ENCODE peak calls at places on chromosomes 2 and 18, in five cellular contexts. N, C, L, J and B are unnamed samples.

GRCh38 chr2:74250189-74250631 is 51.8 kb downstream of the MTHFD2 start:
- DNase-seq in N (peak), C (peak), L (peak), J (no peak), B (peak)

GRCh38 chr18:63162271-63163014 is 157.1 kb downstream of the BCL2 start:
- DNase-seq in N (no peak), C (no peak), L (no peak), J (no peak), B (no peak)

GRCh38 chr18:9150116-9150515 is 13.5 kb downstream of the ANKRD12 start:
- DNase-seq in N (no peak), C (no peak), L (no peak), J (no peak), B (no peak)

GRCh38 chr2:55487686-55488085 is 31.8 kb upstream of the CFAP36 start:
- DNase-seq in N (no peak), C (no peak), L (no peak), J (no peak), B (no peak)

GRCh38 chr2:160647967-160648685 is 154.5 kb upstream of the RBMS1 start:
- DNase-seq in N (peak), C (no peak), L (no peak), J (no peak), B (no peak)

GRCh38 chr2:69046221-69046662 is 33.3 kb downstream of the ANTXR1 start:
- DNase-seq in N (no peak), C (peak), L (peak), J (no peak), B (no peak)

GRCh38 chr2:127324635-127325034 is 30.7 kb upstream of the ERCC3 start:
- DNase-seq in N (no peak), C (no peak), L (peak), J (no peak), B (no peak)

GRCh38 chr2:109266998-109267854 is 138.2 kb downstream of the SH3RF3 start:
- DNase-seq in N (no peak), C (peak), L (peak), J (no peak), B (peak)

GRCh38 chr2:202821538-202822160 is 49.9 kb downstream of the ICA1L start:
- DNase-seq in N (no peak), C (no peak), L (no peak), J (no peak), B (no peak)

GRCh38 chr2:88711897-88712296 is 20.4 kb downstream of the RPIA start:
- DNase-seq in N (no peak), C (no peak), L (no peak), J (no peak), B (no peak)

GRCh38 chr18:12944724-12945123 is 3.1 kb upstream of the SEH1L start:
- DNase-seq in N (peak), C (no peak), L (peak), J (no peak), B (no peak)

GRCh38 chr2:190849774-190850173 is 30.8 kb upstream of the GLS start:
- DNase-seq in N (no peak), C (no peak), L (peak), J (no peak), B (no peak)

GRCh38 chr2:45895477-45895876 is 244.0 kb downstream of the PRKCE start:
- DNase-seq in N (no peak), C (no peak), L (peak), J (no peak), B (no peak)

GRCh38 chr2:150588210-150588870 is 100.9 kb upstream of the RND3 start:
- DNase-seq in N (no peak), C (no peak), L (peak), J (no peak), B (no peak)

GRCh38 chr2:218026244-218026643 is 23.4 kb upstream of the TNS1 start:
- DNase-seq in N (no peak), C (peak), L (no peak), J (no peak), B (peak)

GRCh38 chr2:226794751-226795171 is 4.9 kb downstream of the IRS1 start:
- DNase-seq in N (no peak), C (peak), L (peak), J (no peak), B (no peak)

GRCh38 chr2:3483227-3483985 is 35.9 kb downstream of the ADI1 start:
- DNase-seq in N (peak), C (peak), L (no peak), J (no peak), B (no peak)

GRCh38 chr18:11251229-11251890 is 102.0 kb upstream of the PIEZO2 start:
- DNase-seq in N (no peak), C (no peak), L (peak), J (no peak), B (no peak)

GRCh38 chr2:21220930-21221329 is 97.2 kb downstream of the TDRD15 start:
- DNase-seq in N (no peak), C (no peak), L (no peak), J (no peak), B (no peak)

GRCh38 chr2:230205721-230206120 is 14.1 kb downstream of the SP110 start:
- DNase-seq in N (no peak), C (no peak), L (no peak), J (no peak), B (no peak)

GRCh38 chr2:109066501-109066900 is 62.5 kb upstream of the SH3RF3 start:
- DNase-seq in N (no peak), C (no peak), L (no peak), J (no peak), B (no peak)

GRCh38 chr18:59419386-59419785 is 60.3 kb upstream of the LMAN1 start:
- DNase-seq in N (no peak), C (no peak), L (peak), J (no peak), B (no peak)

GRCh38 chr2:105802587-105802986 is 57.9 kb downstream of the NCK2 start:
- DNase-seq in N (no peak), C (peak), L (peak), J (no peak), B (no peak)

GRCh38 chr2:28894470-28895188 is at the start of gene WDR43:
- DNase-seq in N (peak), C (peak), L (peak), J (peak), B (peak)

GRCh38 chr2:230903251-230904150 is 21.5 kb downstream of the GPR55 start:
- DNase-seq in N (no peak), C (peak), L (no peak), J (no peak), B (no peak)

GRCh38 chr2:28681216-28681981 is 70.2 kb upstream of the PPP1CB start:
- DNase-seq in N (no peak), C (no peak), L (peak), J (no peak), B (no peak)

GRCh38 chr2:29238497-29238896 is 123.3 kb downstream of the CLIP4 start:
- DNase-seq in N (no peak), C (peak), L (peak), J (no peak), B (peak)

GRCh38 chr18:60047556-60047955 is 147.8 kb downstream of the PMAIP1 start:
- DNase-seq in N (no peak), C (no peak), L (peak), J (no peak), B (no peak)

GRCh38 chr2:133591164-133591563 is 22.9 kb upstream of the NCKAP5 start:
- DNase-seq in N (no peak), C (no peak), L (peak), J (no peak), B (no peak)

GRCh38 chr2:134127496-134127895 is 126.4 kb upstream of the MGAT5 start:
- DNase-seq in N (no peak), C (no peak), L (no peak), J (no peak), B (no peak)

DNA sequence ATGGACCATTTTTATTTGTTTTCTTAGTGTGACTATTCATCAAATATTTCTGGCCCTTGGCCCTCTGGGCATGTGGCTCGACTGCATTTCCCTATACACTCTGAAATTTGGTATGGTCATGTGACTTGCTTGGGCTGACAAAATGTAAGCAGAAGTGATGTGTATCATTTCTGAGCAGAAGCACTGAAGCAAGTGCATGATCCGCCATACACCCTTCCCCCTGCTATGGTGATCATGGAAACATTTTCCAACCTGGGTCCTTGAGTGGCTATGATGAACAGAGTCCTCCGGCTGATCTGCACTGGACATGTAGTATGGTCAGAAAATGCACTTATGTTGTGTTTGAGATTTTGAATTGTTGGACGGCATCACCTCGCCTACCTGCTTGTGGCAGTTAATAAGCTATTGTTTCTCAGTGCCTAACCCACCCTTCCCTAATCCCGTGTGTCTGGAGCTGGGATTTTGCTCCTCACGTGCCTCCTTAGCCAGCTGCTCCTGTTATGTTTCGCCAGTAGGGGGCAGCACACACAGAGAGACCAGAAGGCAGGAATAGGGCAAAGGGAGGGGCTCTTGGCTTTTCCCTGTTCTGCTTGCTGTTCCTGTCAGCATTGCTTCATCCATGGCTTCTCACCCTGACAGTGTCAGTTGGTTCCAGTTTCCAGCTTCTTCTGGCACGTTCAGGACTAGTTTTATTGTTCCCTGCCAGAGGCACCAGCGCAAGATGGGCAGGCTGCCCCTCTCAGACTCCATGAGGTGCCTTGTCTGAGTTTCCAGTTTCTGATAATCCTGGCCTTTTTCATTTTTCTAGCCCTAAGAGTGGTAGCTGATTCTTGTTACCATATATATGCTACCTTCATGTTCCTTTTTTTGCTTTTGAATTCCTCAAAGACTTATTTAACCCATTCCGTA is 207.4 kb downstream of the ARL6IP6 start:
- DNase-seq in N (peak), C (peak), L (peak), J (no peak), B (peak)
- TF ChIP-seq CTCF in N (peak), C (peak), L (peak), J (peak), B (peak)

DNA sequence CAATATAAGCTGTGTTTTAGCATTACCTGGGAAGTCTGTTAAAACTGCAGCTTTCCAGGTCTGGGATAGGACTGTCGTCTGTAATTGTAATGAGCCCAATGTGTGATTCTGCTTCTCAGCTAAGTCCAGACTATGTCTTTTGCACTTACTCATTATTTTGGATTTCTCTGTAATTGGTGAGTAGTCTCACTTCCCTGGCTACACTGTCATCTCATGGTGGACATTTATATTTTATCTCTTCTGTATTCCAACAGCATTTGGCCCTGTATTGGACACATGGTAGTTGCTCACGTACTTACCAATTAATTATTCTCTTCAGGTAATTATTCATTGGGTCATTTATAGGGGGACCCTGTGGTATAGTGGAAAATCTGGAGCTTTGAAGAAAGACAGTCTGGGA is 28.0 kb downstream of the LHCGR start:
- DNase-seq in N (no peak), C (no peak), L (peak), J (no peak), B (no peak)
- TF ChIP-seq CTCF in N (no peak), C (peak), L (peak), J (no peak), B (no peak)

DNA sequence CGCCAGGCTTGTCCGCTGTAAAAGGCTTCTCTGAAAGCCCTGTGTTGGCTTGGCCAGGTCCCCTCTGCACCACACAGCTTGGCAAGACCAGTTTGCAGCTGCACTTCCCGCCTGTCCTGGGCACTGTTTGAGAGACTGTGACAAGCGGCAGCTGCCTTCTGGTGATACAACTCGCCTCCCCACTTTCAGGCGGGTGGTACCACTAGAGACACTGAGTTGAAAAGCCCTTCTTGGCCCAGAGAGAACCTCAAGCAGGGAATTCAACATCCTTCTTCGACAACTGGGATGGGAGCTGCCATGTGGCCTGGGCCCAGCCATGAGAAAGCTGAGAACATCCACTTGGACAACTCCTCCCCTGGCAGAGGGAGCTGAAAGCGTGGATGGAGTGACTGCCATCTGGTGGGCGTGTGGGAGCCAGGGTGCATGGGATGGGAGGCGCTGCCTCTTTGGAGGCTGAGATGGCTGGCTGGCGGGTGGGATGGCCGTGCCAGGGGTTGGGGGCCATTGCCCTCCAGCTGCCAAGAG is 125.5 kb upstream of the REV1 start:
- DNase-seq in N (no peak), C (peak), L (no peak), J (no peak), B (no peak)
- TF ChIP-seq CTCF in N (no peak), C (peak), L (no peak), J (no peak), B (no peak)

GRCh38 chr2:101328474-101329007 is 20.0 kb upstream of the RNF149 start:
- DNase-seq in N (peak), C (no peak), L (peak), J (no peak), B (no peak)
- TF ChIP-seq CTCF in N (no peak), C (no peak), L (no peak), J (no peak), B (no peak)

GRCh38 chr18:77110400-77110799 is 22.2 kb downstream of the MBP start:
- DNase-seq in N (no peak), C (no peak), L (no peak), J (no peak), B (no peak)
- TF ChIP-seq CTCF in N (no peak), C (peak), L (peak), J (no peak), B (no peak)

GRCh38 chr2:221372156-221372870 is 199.8 kb downstream of the EPHA4 start:
- DNase-seq in N (no peak), C (peak), L (no peak), J (no peak), B (peak)
- TF ChIP-seq CTCF in N (no peak), C (peak), L (no peak), J (no peak), B (peak)